ENCODE peak calls at places on chromosomes 1 and 21, in six cellular contexts. W is neuronal stem cell, S is H9, T is IMR-90, K is K562, D is colonic mucosa. I is an unnamed sample.

GRCh38 chr1:33331444-33332356 is 10.8 kb upstream of the A3GALT2 start:
- DNase-seq in W (no peak), S (no peak), T (peak; percentile 29), K (no peak), D (no peak), I (no peak)

GRCh38 chr1:209432443-209432825 is 151.1 kb upstream of the CAMK1G start:
- DNase-seq in W (no peak), S (no peak), T (no peak), K (no peak), D (no peak), I (no peak)

GRCh38 chr1:188958461-188959115 is 1519.1 kb downstream of the BRINP3 start:
- DNase-seq in W (no peak), S (no peak), T (peak; percentile 33), K (no peak), D (no peak), I (peak; percentile 48)

GRCh38 chr1:14182801-14183200 is 415.7 kb upstream of the KAZN start:
- DNase-seq in W (no peak), S (no peak), T (no peak), K (no peak), D (no peak), I (no peak)

GRCh38 chr1:197677752-197678295 is 97.5 kb downstream of the DENND1B start:
- DNase-seq in W (no peak), S (no peak), T (no peak), K (no peak), D (no peak), I (no peak)

GRCh38 chr1:156704930-156705320 is 458 bp downstream of the CRABP2 start:
- DNase-seq in W (no peak), S (no peak), T (peak; percentile 75), K (no peak), D (peak; percentile 29), I (peak; percentile 67)

GRCh38 chr1:41020109-41020576 is 1.4 kb downstream of the SLFNL1 start:
- DNase-seq in W (no peak), S (no peak), T (no peak), K (no peak), D (no peak), I (no peak)

GRCh38 chr1:19648689-19649088 is 4.6 kb downstream of the NBL1 start:
- DNase-seq in W (no peak), S (peak; percentile 93), T (no peak), K (peak; percentile 33), D (peak; percentile 90), I (peak; percentile 43)

GRCh38 chr1:89104687-89105086 is 21.2 kb downstream of the GBP2 start:
- DNase-seq in W (no peak), S (peak; percentile 62), T (no peak), K (peak; percentile 32), D (no peak), I (no peak)

GRCh38 chr21:27586986-27587385 is 620.1 kb upstream of the ADAMTS5 start:
- DNase-seq in W (no peak), S (no peak), T (no peak), K (no peak), D (no peak), I (no peak)

GRCh38 chr1:227234998-227235405 is 83.3 kb downstream of the CDC42BPA start:
- DNase-seq in W (no peak), S (peak; percentile 40), T (peak; percentile 73), K (peak; percentile 79), D (no peak), I (peak; percentile 63)

GRCh38 chr1:228279011-228279721 is 71.3 kb downstream of the OBSCN start:
- DNase-seq in W (no peak), S (no peak), T (no peak), K (no peak), D (no peak), I (no peak)

GRCh38 chr1:157135646-157136045 is 2.5 kb downstream of the ETV3 start:
- DNase-seq in W (no peak), S (no peak), T (no peak), K (no peak), D (no peak), I (peak; percentile 6)

DNA sequence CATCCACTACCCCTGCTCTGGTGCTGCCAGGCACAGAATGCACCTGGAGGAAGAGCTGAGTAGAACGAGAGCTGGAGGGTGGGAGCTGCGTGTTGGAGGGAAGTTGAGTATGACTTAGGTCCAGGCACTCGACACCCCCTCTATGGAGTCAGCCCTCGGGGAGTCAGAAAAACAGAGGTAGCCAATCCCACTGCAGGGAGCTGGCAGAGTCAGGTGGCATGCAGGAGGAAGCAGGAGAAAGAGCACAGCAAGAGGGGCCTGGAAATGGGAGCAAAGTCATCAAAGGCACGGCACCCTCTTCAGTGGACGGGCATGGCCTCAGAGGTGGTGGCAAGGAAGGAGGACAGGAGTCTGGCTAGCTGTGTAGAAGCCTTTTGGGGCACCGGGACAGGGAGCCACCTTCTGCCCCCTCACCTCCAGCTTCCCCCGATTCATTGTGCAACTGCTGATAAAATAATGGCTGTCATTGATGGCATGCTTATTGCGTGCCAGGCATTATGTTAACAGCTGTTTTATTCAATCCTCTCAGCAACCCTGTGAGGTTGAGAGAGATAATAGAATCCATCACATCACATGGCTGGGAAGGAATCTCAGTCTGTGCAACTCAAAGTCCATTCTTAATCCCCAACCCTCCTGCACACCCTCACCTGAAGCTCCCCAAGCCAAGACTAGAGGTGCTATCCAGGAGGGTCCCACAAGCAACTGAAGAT is 42.0 kb downstream of the C1orf198 start:
- DNase-seq in W (no peak), S (no peak), T (no peak), K (no peak), D (no peak), I (no peak)
- H3K9ac ChIP-seq in W (no peak overlapping the region), S (no peak overlapping the region), T (no peak overlapping the region), K (no peak overlapping the region), D (no peak overlapping the region), I (no peak overlapping the region)

GRCh38 chr1:31772669-31773248 is 8.6 kb upstream of the ADGRB2 start:
- DNase-seq in W (no peak), S (no peak), T (no peak), K (no peak), D (no peak), I (no peak)
- H3K27me3 ChIP-seq in W (peaks cover 18% of the 10 kb centered on the region), S (peaks cover 38% of the 10 kb centered on the region), T (peaks cover 79% of the 10 kb centered on the region), K (peaks cover 13% of the 10 kb centered on the region), D (peaks cover 33% of the 10 kb centered on the region), I (peaks cover 49% of the 10 kb centered on the region)

DNA sequence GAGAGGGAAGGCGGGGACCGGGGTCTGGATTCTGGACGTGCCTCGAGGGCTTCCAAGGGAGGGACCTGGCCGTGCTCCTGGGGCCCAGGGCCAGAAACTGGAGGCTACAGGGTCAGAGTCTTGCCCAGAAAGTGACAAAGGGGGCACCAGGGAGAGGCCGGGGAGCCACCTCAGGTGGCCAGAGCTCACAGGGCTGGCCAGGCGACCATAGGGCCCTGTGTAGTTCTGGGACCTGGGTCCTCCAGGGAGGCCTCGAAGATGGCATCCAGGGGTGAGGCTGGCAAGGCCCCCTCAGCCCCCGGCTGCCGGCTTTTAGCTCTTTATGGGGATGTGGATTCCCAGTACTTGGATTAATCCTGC is 14.3 kb upstream of the LRRC3 start:
- DNase-seq in W (no peak), S (no peak), T (no peak), K (no peak), D (no peak), I (no peak)
- H3K9ac ChIP-seq in W (no peak overlapping the region), S (no peak overlapping the region), T (no peak overlapping the region), K (no peak overlapping the region), D (no peak overlapping the region), I (no peak overlapping the region)

DNA sequence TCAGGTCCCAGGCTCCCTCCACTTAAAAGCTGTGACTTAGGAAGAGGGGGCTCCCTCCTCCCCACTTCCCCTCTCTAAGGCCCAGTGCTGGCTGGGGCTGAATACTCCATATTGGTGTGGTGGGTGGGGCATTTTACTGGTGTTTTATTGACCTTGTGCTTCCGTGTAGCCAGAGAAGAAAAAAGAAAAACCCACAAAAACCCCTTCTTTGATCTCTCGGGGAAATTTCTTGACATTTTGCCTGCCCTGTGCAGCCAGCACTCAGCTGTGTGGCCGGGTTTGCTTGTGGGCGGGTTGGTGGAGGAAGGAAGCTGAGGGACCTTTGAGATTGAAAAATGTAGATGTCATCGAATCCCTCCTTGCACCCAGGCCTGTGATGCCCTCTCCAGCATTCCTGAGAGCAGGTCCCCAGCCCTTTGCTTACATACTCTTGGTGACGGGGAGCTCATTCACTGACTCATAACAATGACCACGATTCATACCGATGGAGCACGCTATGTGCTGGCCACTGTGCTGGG is 24.8 kb downstream of the TNFRSF8 start:
- DNase-seq in W (no peak), S (no peak), T (no peak), K (no peak), D (peak; percentile 26), I (peak; percentile 20)
- H3K27me3 ChIP-seq in W (no peaks in the 10 kb centered on the region), S (no peaks in the 10 kb centered on the region), T (peaks cover 9% of the 10 kb centered on the region), K (no peaks in the 10 kb centered on the region), D (no peaks in the 10 kb centered on the region), I (no peaks in the 10 kb centered on the region)